ENCODE peak calls at places on chromosome 1, in six cellular contexts. One of them, this sample, is unnamed.

GRCh38 chr1:194024659-194025058 is 838.2 kb upstream of the B3GALT2 start:
- DNase-seq in fibroblast of villous mesenchyme: peak; percentile 46
- DNase-seq in cardiac fibroblast: peak; percentile 95
- DNase-seq in left ventricle myocardium inferior: no peak
- DNase-seq in WTC11: no peak
- DNase-seq in hepatocyte: no peak
- DNase-seq in this sample: no peak

GRCh38 chr1:157115429-157115838 is 15.8 kb upstream of the ETV3L start:
- DNase-seq in fibroblast of villous mesenchyme: no peak
- DNase-seq in WTC11: no peak
- DNase-seq in left ventricle myocardium inferior: no peak
- DNase-seq in cardiac fibroblast: no peak
- DNase-seq in hepatocyte: no peak
- DNase-seq in this sample: no peak

GRCh38 chr1:159468321-159468720 is 28.8 kb downstream of the OR10J1 start:
- DNase-seq in fibroblast of villous mesenchyme: no peak
- DNase-seq in left ventricle myocardium inferior: no peak
- DNase-seq in hepatocyte: no peak
- DNase-seq in WTC11: no peak
- DNase-seq in cardiac fibroblast: no peak
- DNase-seq in this sample: no peak

GRCh38 chr1:172761581-172762025 is 102.7 kb downstream of the FASLG start:
- DNase-seq in cardiac fibroblast: peak; percentile 55
- DNase-seq in WTC11: no peak
- DNase-seq in hepatocyte: no peak
- DNase-seq in left ventricle myocardium inferior: no peak
- DNase-seq in fibroblast of villous mesenchyme: peak; percentile 49
- DNase-seq in this sample: no peak

GRCh38 chr1:48947761-48948537 is 171.3 kb upstream of the BEND5 start:
- DNase-seq in hepatocyte: no peak
- DNase-seq in WTC11: peak; percentile 14
- DNase-seq in cardiac fibroblast: no peak
- DNase-seq in fibroblast of villous mesenchyme: no peak
- DNase-seq in left ventricle myocardium inferior: no peak
- DNase-seq in this sample: no peak

GRCh38 chr1:201329286-201329685 is 46.0 kb downstream of the PKP1 start:
- DNase-seq in fibroblast of villous mesenchyme: no peak
- DNase-seq in left ventricle myocardium inferior: no peak
- DNase-seq in cardiac fibroblast: peak; percentile 32
- DNase-seq in hepatocyte: no peak
- DNase-seq in WTC11: no peak
- DNase-seq in this sample: no peak

GRCh38 chr1:31570228-31570627 is 6.1 kb upstream of the TINAGL1 start:
- DNase-seq in hepatocyte: no peak
- DNase-seq in cardiac fibroblast: no peak
- DNase-seq in WTC11: no peak
- DNase-seq in fibroblast of villous mesenchyme: no peak
- DNase-seq in left ventricle myocardium inferior: no peak
- DNase-seq in this sample: no peak

GRCh38 chr1:96562094-96562493 is 159.5 kb upstream of the PTBP2 start:
- DNase-seq in hepatocyte: no peak
- DNase-seq in cardiac fibroblast: no peak
- DNase-seq in fibroblast of villous mesenchyme: no peak
- DNase-seq in WTC11: no peak
- DNase-seq in left ventricle myocardium inferior: no peak
- DNase-seq in this sample: no peak

GRCh38 chr1:219837274-219837993 is 90.9 kb downstream of the SLC30A10 start:
- DNase-seq in hepatocyte: peak; percentile 71
- DNase-seq in left ventricle myocardium inferior: no peak
- DNase-seq in fibroblast of villous mesenchyme: peak; percentile 56
- DNase-seq in cardiac fibroblast: peak; percentile 67
- DNase-seq in WTC11: no peak
- DNase-seq in this sample: peak; percentile 48

GRCh38 chr1:56934400-56935080 is 31.3 kb downstream of the C8B start:
- DNase-seq in fibroblast of villous mesenchyme: no peak
- DNase-seq in left ventricle myocardium inferior: no peak
- DNase-seq in cardiac fibroblast: peak; percentile 67
- DNase-seq in WTC11: no peak
- DNase-seq in hepatocyte: no peak
- DNase-seq in this sample: no peak

GRCh38 chr1:182442333-182442732 is 7.6 kb upstream of the RGSL1 start:
- DNase-seq in fibroblast of villous mesenchyme: no peak
- DNase-seq in WTC11: no peak
- DNase-seq in hepatocyte: no peak
- DNase-seq in cardiac fibroblast: no peak
- DNase-seq in left ventricle myocardium inferior: no peak
- DNase-seq in this sample: no peak

GRCh38 chr1:182446033-182446669 is 3.8 kb upstream of the RGSL1 start:
- DNase-seq in cardiac fibroblast: peak; percentile 65
- DNase-seq in hepatocyte: peak; percentile 54
- DNase-seq in WTC11: peak; percentile 22
- DNase-seq in fibroblast of villous mesenchyme: peak; percentile 50
- DNase-seq in left ventricle myocardium inferior: no peak
- DNase-seq in this sample: peak; percentile 35

GRCh38 chr1:182441719-182442118 is 8.2 kb upstream of the RGSL1 start:
- DNase-seq in cardiac fibroblast: no peak
- DNase-seq in fibroblast of villous mesenchyme: no peak
- DNase-seq in left ventricle myocardium inferior: no peak
- DNase-seq in WTC11: no peak
- DNase-seq in hepatocyte: no peak
- DNase-seq in this sample: no peak

GRCh38 chr1:182447660-182448059 is 2.3 kb upstream of the RGSL1 start:
- DNase-seq in left ventricle myocardium inferior: no peak
- DNase-seq in hepatocyte: no peak
- DNase-seq in fibroblast of villous mesenchyme: no peak
- DNase-seq in cardiac fibroblast: no peak
- DNase-seq in WTC11: no peak
- DNase-seq in this sample: no peak

DNA sequence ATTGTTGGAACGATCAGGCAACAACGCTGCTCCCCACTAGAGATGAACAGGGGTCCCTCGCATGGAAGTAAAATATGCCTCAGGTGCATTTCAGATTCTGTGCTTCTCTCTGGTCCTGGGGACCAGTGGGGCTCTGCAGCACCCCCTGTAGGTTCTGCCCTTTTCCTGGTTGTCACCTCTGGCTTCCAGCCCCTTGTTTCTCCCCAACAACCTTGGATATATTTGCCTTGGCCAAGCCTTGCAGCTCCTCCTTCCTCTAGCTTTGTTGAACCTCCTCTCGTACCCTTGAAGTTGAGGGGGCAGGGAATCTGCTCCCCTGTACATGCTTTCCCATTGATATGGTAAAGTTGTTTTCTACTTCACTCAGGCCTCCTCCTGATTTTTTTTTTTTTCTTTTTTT is 5.4 kb upstream of the RGSL1 start:
- DNase-seq in cardiac fibroblast: no peak
- DNase-seq in WTC11: peak; percentile 20
- DNase-seq in hepatocyte: no peak
- DNase-seq in left ventricle myocardium inferior: no peak
- DNase-seq in fibroblast of villous mesenchyme: no peak
- DNase-seq in this sample: no peak
- TF ChIP-seq CTCF in cardiac fibroblast: peak; percentile 19
- TF ChIP-seq CTCF in WTC11: no peak
- TF ChIP-seq CTCF in hepatocyte: no peak
- TF ChIP-seq CTCF in left ventricle myocardium inferior: no peak
- TF ChIP-seq CTCF in fibroblast of villous mesenchyme: no peak
- TF ChIP-seq CTCF in this sample: no peak

DNA sequence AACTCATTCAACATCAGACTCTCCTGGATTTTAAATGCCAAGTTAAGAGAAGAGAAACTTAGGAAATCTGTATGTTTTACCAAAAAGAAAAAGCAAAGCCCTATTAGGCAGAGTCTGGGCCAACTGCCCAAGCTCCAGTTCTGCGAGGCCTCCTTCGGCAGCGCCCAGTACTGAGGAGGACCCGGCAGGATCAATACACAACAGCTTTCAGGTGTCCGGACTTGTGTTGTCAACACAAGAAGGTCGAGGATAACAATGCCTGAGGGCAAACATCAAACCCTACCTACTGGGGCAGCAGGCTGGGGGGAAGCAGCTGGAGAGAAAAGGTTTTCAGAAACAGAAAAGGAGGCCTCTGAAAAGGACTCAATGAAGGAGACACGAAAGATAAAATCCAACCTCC is 98.1 kb upstream of the GJB5 start:
- DNase-seq in hepatocyte: no peak
- DNase-seq in WTC11: no peak
- DNase-seq in left ventricle myocardium inferior: no peak
- DNase-seq in cardiac fibroblast: no peak
- DNase-seq in fibroblast of villous mesenchyme: no peak
- DNase-seq in this sample: no peak
- TF ChIP-seq CTCF in hepatocyte: no peak
- TF ChIP-seq CTCF in WTC11: no peak
- TF ChIP-seq CTCF in left ventricle myocardium inferior: no peak
- TF ChIP-seq CTCF in cardiac fibroblast: no peak
- TF ChIP-seq CTCF in fibroblast of villous mesenchyme: no peak
- TF ChIP-seq CTCF in this sample: no peak

GRCh38 chr1:60428161-60428560 is 354.6 kb upstream of the C1orf87 start:
- DNase-seq in left ventricle myocardium inferior: no peak
- DNase-seq in cardiac fibroblast: no peak
- DNase-seq in WTC11: no peak
- DNase-seq in hepatocyte: peak; percentile 8
- DNase-seq in fibroblast of villous mesenchyme: peak; percentile 40
- DNase-seq in this sample: no peak
- TF ChIP-seq CTCF in left ventricle myocardium inferior: no peak
- TF ChIP-seq CTCF in cardiac fibroblast: no peak
- TF ChIP-seq CTCF in WTC11: no peak
- TF ChIP-seq CTCF in hepatocyte: no peak
- TF ChIP-seq CTCF in fibroblast of villous mesenchyme: no peak
- TF ChIP-seq CTCF in this sample: no peak

DNA sequence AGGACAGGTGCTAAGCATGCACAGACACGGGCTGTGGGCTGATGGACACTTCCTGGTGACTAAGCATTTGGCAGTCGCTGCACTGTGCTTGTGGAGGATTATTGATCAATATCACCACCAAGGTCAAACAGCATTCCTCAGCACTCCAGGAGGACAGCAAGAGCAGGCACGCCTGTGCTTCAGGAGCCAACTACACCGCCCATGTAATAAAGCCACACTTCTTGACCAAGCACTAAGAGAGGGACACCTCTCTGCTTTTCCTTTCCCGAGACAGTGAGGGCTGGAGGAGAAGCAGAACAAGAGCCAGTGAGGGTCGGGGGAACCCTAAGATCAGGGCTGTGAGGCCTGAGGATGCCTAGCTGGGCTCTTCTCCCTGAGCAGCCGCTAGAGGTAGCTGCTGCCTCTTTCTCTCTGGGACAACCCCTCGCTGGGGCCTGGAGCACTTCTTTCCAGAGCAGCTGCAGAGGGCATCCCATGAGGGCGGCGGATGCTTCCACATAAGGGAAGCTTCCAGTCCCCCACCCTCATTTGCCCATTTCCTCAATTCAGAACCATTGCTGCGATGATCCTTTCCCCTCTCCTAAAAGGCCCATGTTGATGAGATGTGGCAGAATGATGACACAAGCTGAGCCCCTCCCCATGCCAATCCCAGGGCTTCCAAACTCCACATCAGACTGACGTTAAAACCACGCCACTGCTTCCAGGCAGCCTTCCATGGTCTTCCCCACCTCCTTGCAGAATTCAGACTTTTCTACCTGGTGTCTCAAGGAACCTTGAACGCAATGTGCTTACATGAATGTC is 19.1 kb downstream of the RAB7B start:
- DNase-seq in hepatocyte: peak; percentile 84
- DNase-seq in fibroblast of villous mesenchyme: peak; percentile 53
- DNase-seq in WTC11: peak; percentile 77
- DNase-seq in left ventricle myocardium inferior: peak; percentile 71
- DNase-seq in cardiac fibroblast: peak; percentile 74
- DNase-seq in this sample: peak; percentile 46
- TF ChIP-seq CTCF in hepatocyte: peak; percentile 82
- TF ChIP-seq CTCF in fibroblast of villous mesenchyme: peak; percentile 92
- TF ChIP-seq CTCF in WTC11: peak; percentile 26
- TF ChIP-seq CTCF in left ventricle myocardium inferior: peak; percentile 84
- TF ChIP-seq CTCF in cardiac fibroblast: peak; percentile 96
- TF ChIP-seq CTCF in this sample: peak; percentile 77